ENCODE peak calls at places on chromosomes 3 and 15, in nine cellular contexts. One of them, this sample, is unnamed.

GRCh38 chr15:95998935-95999334 is 331.6 kb upstream of the NR2F2 start:
- DNase-seq in sigmoid colon: no peak
- DNase-seq in endothelial cell of umbilical vein: no peak
- DNase-seq in ovary: no peak
- DNase-seq in tibial nerve: no peak
- DNase-seq in breast epithelium: no peak
- DNase-seq in GM12891: no peak
- DNase-seq in Peyer's patch: no peak
- DNase-seq in H54: no peak
- DNase-seq in this sample: no peak

GRCh38 chr15:65212097-65212496 is 824 bp upstream of the CILP start:
- DNase-seq in sigmoid colon: peak
- DNase-seq in endothelial cell of umbilical vein: no peak
- DNase-seq in ovary: no peak
- DNase-seq in tibial nerve: no peak
- DNase-seq in breast epithelium: no peak
- DNase-seq in GM12891: peak
- DNase-seq in Peyer's patch: no peak
- DNase-seq in H54: no peak
- DNase-seq in this sample: peak

GRCh38 chr3:11062704-11063103 is 70.2 kb downstream of the SLC6A1 start:
- DNase-seq in sigmoid colon: no peak
- DNase-seq in endothelial cell of umbilical vein: no peak
- DNase-seq in ovary: no peak
- DNase-seq in tibial nerve: no peak
- DNase-seq in breast epithelium: no peak
- DNase-seq in GM12891: no peak
- DNase-seq in Peyer's patch: no peak
- DNase-seq in H54: no peak
- DNase-seq in this sample: no peak

GRCh38 chr15:75823860-75824613 is 19.2 kb upstream of the UBE2Q2 start:
- DNase-seq in sigmoid colon: no peak
- DNase-seq in endothelial cell of umbilical vein: peak
- DNase-seq in ovary: no peak
- DNase-seq in tibial nerve: no peak
- DNase-seq in breast epithelium: no peak
- DNase-seq in GM12891: no peak
- DNase-seq in Peyer's patch: no peak
- DNase-seq in H54: no peak
- DNase-seq in this sample: no peak

GRCh38 chr3:159130108-159130507 is 328.3 kb downstream of the MFSD1 start:
- DNase-seq in sigmoid colon: no peak
- DNase-seq in endothelial cell of umbilical vein: no peak
- DNase-seq in ovary: no peak
- DNase-seq in tibial nerve: no peak
- DNase-seq in breast epithelium: no peak
- DNase-seq in GM12891: no peak
- DNase-seq in Peyer's patch: no peak
- DNase-seq in H54: no peak
- DNase-seq in this sample: peak

GRCh38 chr3:33798113-33798417 is 365 bp upstream of the PDCD6IP start:
- DNase-seq in sigmoid colon: no peak
- DNase-seq in endothelial cell of umbilical vein: no peak
- DNase-seq in ovary: no peak
- DNase-seq in tibial nerve: no peak
- DNase-seq in breast epithelium: no peak
- DNase-seq in GM12891: no peak
- DNase-seq in Peyer's patch: no peak
- DNase-seq in H54: no peak
- DNase-seq in this sample: no peak

GRCh38 chr15:96177279-96177678 is 153.2 kb upstream of the NR2F2 start:
- DNase-seq in sigmoid colon: no peak
- DNase-seq in endothelial cell of umbilical vein: no peak
- DNase-seq in ovary: no peak
- DNase-seq in tibial nerve: no peak
- DNase-seq in breast epithelium: no peak
- DNase-seq in GM12891: no peak
- DNase-seq in Peyer's patch: no peak
- DNase-seq in H54: no peak
- DNase-seq in this sample: no peak

GRCh38 chr15:85494035-85494793 is 113.8 kb downstream of the AKAP13 start:
- DNase-seq in sigmoid colon: no peak
- DNase-seq in endothelial cell of umbilical vein: peak
- DNase-seq in ovary: no peak
- DNase-seq in tibial nerve: no peak
- DNase-seq in breast epithelium: no peak
- DNase-seq in GM12891: no peak
- DNase-seq in Peyer's patch: no peak
- DNase-seq in H54: peak
- DNase-seq in this sample: no peak

GRCh38 chr3:22372292-22372949 is 621.4 kb upstream of the ZNF385D start:
- DNase-seq in sigmoid colon: no peak
- DNase-seq in endothelial cell of umbilical vein: no peak
- DNase-seq in ovary: no peak
- DNase-seq in tibial nerve: peak
- DNase-seq in breast epithelium: peak
- DNase-seq in GM12891: no peak
- DNase-seq in Peyer's patch: no peak
- DNase-seq in H54: no peak
- DNase-seq in this sample: no peak

GRCh38 chr15:49652922-49653321 is 32.1 kb downstream of the DTWD1 start:
- DNase-seq in sigmoid colon: no peak
- DNase-seq in endothelial cell of umbilical vein: no peak
- DNase-seq in ovary: no peak
- DNase-seq in tibial nerve: no peak
- DNase-seq in breast epithelium: no peak
- DNase-seq in GM12891: no peak
- DNase-seq in Peyer's patch: no peak
- DNase-seq in H54: no peak
- DNase-seq in this sample: no peak

GRCh38 chr3:16061491-16061890 is 113.0 kb upstream of the GALNT15 start:
- DNase-seq in sigmoid colon: no peak
- DNase-seq in endothelial cell of umbilical vein: no peak
- DNase-seq in ovary: no peak
- DNase-seq in tibial nerve: no peak
- DNase-seq in breast epithelium: no peak
- DNase-seq in GM12891: no peak
- DNase-seq in Peyer's patch: no peak
- DNase-seq in H54: no peak
- DNase-seq in this sample: no peak

GRCh38 chr3:14290631-14291385 is 111.6 kb upstream of the SLC6A6 start:
- DNase-seq in sigmoid colon: no peak
- DNase-seq in endothelial cell of umbilical vein: no peak
- DNase-seq in ovary: no peak
- DNase-seq in tibial nerve: no peak
- DNase-seq in breast epithelium: no peak
- DNase-seq in GM12891: no peak
- DNase-seq in Peyer's patch: peak
- DNase-seq in H54: no peak
- DNase-seq in this sample: no peak

GRCh38 chr15:34837246-34838016 is 42.1 kb upstream of the ACTC1 start:
- DNase-seq in sigmoid colon: no peak
- DNase-seq in endothelial cell of umbilical vein: peak
- DNase-seq in ovary: no peak
- DNase-seq in tibial nerve: no peak
- DNase-seq in breast epithelium: no peak
- DNase-seq in GM12891: no peak
- DNase-seq in Peyer's patch: no peak
- DNase-seq in H54: peak
- DNase-seq in this sample: no peak

GRCh38 chr15:24823473-24823872 is 131.3 kb upstream of the SNRPN start:
- DNase-seq in sigmoid colon: no peak
- DNase-seq in endothelial cell of umbilical vein: peak
- DNase-seq in ovary: no peak
- DNase-seq in tibial nerve: no peak
- DNase-seq in breast epithelium: no peak
- DNase-seq in GM12891: no peak
- DNase-seq in Peyer's patch: no peak
- DNase-seq in H54: no peak
- DNase-seq in this sample: no peak

GRCh38 chr15:94934440-94934839 is 703.1 kb downstream of the MCTP2 start:
- DNase-seq in sigmoid colon: no peak
- DNase-seq in endothelial cell of umbilical vein: no peak
- DNase-seq in ovary: no peak
- DNase-seq in tibial nerve: no peak
- DNase-seq in breast epithelium: no peak
- DNase-seq in GM12891: no peak
- DNase-seq in Peyer's patch: no peak
- DNase-seq in H54: no peak
- DNase-seq in this sample: no peak

GRCh38 chr3:38346584-38347410 is at the start of gene XYLB:
- DNase-seq in sigmoid colon: peak
- DNase-seq in endothelial cell of umbilical vein: peak
- DNase-seq in ovary: peak
- DNase-seq in tibial nerve: peak
- DNase-seq in breast epithelium: peak
- DNase-seq in GM12891: peak
- DNase-seq in Peyer's patch: peak
- DNase-seq in H54: peak
- DNase-seq in this sample: peak
- TF ChIP-seq POLR2A in sigmoid colon: peak
- TF ChIP-seq POLR2A in endothelial cell of umbilical vein: peak
- TF ChIP-seq POLR2A in ovary: no peak
- TF ChIP-seq POLR2A in tibial nerve: no peak
- TF ChIP-seq POLR2A in breast epithelium: no peak
- TF ChIP-seq POLR2A in GM12891: no peak
- TF ChIP-seq POLR2A in Peyer's patch: peak
- TF ChIP-seq POLR2A in H54: peak
- TF ChIP-seq POLR2A in this sample: no peak

GRCh38 chr15:44659041-44659440 is 4.4 kb downstream of the SPG11 start:
- DNase-seq in sigmoid colon: no peak
- DNase-seq in endothelial cell of umbilical vein: no peak
- DNase-seq in ovary: no peak
- DNase-seq in tibial nerve: no peak
- DNase-seq in breast epithelium: no peak
- DNase-seq in GM12891: no peak
- DNase-seq in Peyer's patch: no peak
- DNase-seq in H54: no peak
- DNase-seq in this sample: no peak

GRCh38 chr15:44654858-44655257 is 8.6 kb downstream of the SPG11 start:
- DNase-seq in sigmoid colon: no peak
- DNase-seq in endothelial cell of umbilical vein: no peak
- DNase-seq in ovary: no peak
- DNase-seq in tibial nerve: no peak
- DNase-seq in breast epithelium: no peak
- DNase-seq in GM12891: no peak
- DNase-seq in Peyer's patch: no peak
- DNase-seq in H54: no peak
- DNase-seq in this sample: no peak

GRCh38 chr15:44656913-44657312 is 6.5 kb downstream of the SPG11 start:
- DNase-seq in sigmoid colon: no peak
- DNase-seq in endothelial cell of umbilical vein: no peak
- DNase-seq in ovary: no peak
- DNase-seq in tibial nerve: no peak
- DNase-seq in breast epithelium: no peak
- DNase-seq in GM12891: no peak
- DNase-seq in Peyer's patch: no peak
- DNase-seq in H54: no peak
- DNase-seq in this sample: no peak

GRCh38 chr15:44657378-44657777 is 6.1 kb downstream of the SPG11 start:
- DNase-seq in sigmoid colon: no peak
- DNase-seq in endothelial cell of umbilical vein: no peak
- DNase-seq in ovary: no peak
- DNase-seq in tibial nerve: no peak
- DNase-seq in breast epithelium: no peak
- DNase-seq in GM12891: no peak
- DNase-seq in Peyer's patch: no peak
- DNase-seq in H54: no peak
- DNase-seq in this sample: no peak

GRCh38 chr15:44656241-44656640 is 7.2 kb downstream of the SPG11 start:
- DNase-seq in sigmoid colon: no peak
- DNase-seq in endothelial cell of umbilical vein: no peak
- DNase-seq in ovary: no peak
- DNase-seq in tibial nerve: no peak
- DNase-seq in breast epithelium: no peak
- DNase-seq in GM12891: no peak
- DNase-seq in Peyer's patch: no peak
- DNase-seq in H54: no peak
- DNase-seq in this sample: no peak
- TF ChIP-seq POLR2A in sigmoid colon: no peak
- TF ChIP-seq POLR2A in endothelial cell of umbilical vein: no peak
- TF ChIP-seq POLR2A in ovary: no peak
- TF ChIP-seq POLR2A in tibial nerve: no peak
- TF ChIP-seq POLR2A in breast epithelium: no peak
- TF ChIP-seq POLR2A in GM12891: no peak
- TF ChIP-seq POLR2A in Peyer's patch: no peak
- TF ChIP-seq POLR2A in H54: no peak
- TF ChIP-seq POLR2A in this sample: no peak

GRCh38 chr3:194136519-194137313 is 768 bp downstream of the HES1 start:
- DNase-seq in sigmoid colon: peak
- DNase-seq in endothelial cell of umbilical vein: peak
- DNase-seq in ovary: peak
- DNase-seq in tibial nerve: peak
- DNase-seq in breast epithelium: no peak
- DNase-seq in GM12891: no peak
- DNase-seq in Peyer's patch: peak
- DNase-seq in H54: peak
- DNase-seq in this sample: peak
- TF ChIP-seq POLR2A in sigmoid colon: no peak
- TF ChIP-seq POLR2A in endothelial cell of umbilical vein: peak
- TF ChIP-seq POLR2A in ovary: peak
- TF ChIP-seq POLR2A in tibial nerve: no peak
- TF ChIP-seq POLR2A in breast epithelium: no peak
- TF ChIP-seq POLR2A in GM12891: no peak
- TF ChIP-seq POLR2A in Peyer's patch: peak
- TF ChIP-seq POLR2A in H54: no peak
- TF ChIP-seq POLR2A in this sample: no peak

DNA sequence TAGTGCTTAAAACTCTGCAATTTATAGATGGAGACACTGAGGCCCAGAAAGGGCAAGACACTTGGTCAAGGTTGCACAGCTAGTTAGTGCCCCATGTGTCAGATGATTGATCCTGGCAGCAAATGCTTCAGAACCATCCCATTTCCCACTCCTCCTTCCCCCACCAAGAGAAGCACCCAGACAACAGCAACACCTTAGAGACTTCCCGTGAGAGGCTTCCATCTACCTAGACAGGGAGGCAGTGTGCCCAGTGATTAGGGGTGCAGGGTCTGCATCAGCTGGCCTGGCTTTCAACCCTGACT is 77.6 kb downstream of the CORO2B start:
- DNase-seq in sigmoid colon: no peak
- DNase-seq in endothelial cell of umbilical vein: no peak
- DNase-seq in ovary: no peak
- DNase-seq in tibial nerve: no peak
- DNase-seq in breast epithelium: no peak
- DNase-seq in GM12891: no peak
- DNase-seq in Peyer's patch: no peak
- DNase-seq in H54: no peak
- DNase-seq in this sample: no peak
- TF ChIP-seq POLR2A in sigmoid colon: no peak
- TF ChIP-seq POLR2A in endothelial cell of umbilical vein: no peak
- TF ChIP-seq POLR2A in ovary: no peak
- TF ChIP-seq POLR2A in tibial nerve: no peak
- TF ChIP-seq POLR2A in breast epithelium: no peak
- TF ChIP-seq POLR2A in GM12891: no peak
- TF ChIP-seq POLR2A in Peyer's patch: no peak
- TF ChIP-seq POLR2A in H54: no peak
- TF ChIP-seq POLR2A in this sample: no peak

This sample was measured in NB4.